ENCODE peak calls at places on chromosomes 5 and 9, in six cellular contexts. G, K, Y, D, B and X are unnamed samples.
A peak's percentile ranks its signal among the peaks of the same experiment; 100 is the strongest.

GRCh38 chr9:115106642-115107041 is 11.3 kb downstream of the TNC start:
- DNase-seq in B (no peak), Y (no peak), D (no peak), K (no peak), G (no peak), X (no peak)

GRCh38 chr9:108996653-108997052 is 16.6 kb downstream of the CTNNAL1 start:
- DNase-seq in Y (no peak), D (no peak), K (no peak), G (no peak), B (no peak), X (no peak)

GRCh38 chr9:77453857-77454647 is 194.1 kb downstream of the GNA14 start:
- DNase-seq in D (no peak), Y (no peak), K (no peak), B (no peak), G (no peak), X (no peak)

GRCh38 chr9:129263836-129264235 is 85.8 kb upstream of the IER5L start:
- DNase-seq in Y (no peak), D (no peak), K (no peak), B (no peak), G (no peak), X (no peak)

GRCh38 chr9:112601646-112602045 is 115.0 kb downstream of the KIAA1958 start:
- DNase-seq in Y (no peak), K (no peak), G (no peak), D (no peak), B (no peak), X (no peak)

GRCh38 chr9:90642570-90643539 is at the start of gene DIRAS2:
- DNase-seq in G (peak; percentile 33), B (no peak), K (no peak), D (no peak), Y (no peak), X (no peak)

GRCh38 chr5:102638912-102639652 is 116.0 kb upstream of the PAM start:
- DNase-seq in D (no peak), K (no peak), B (no peak), G (no peak), Y (no peak), X (no peak)

GRCh38 chr5:171681667-171682066 is 104.0 kb upstream of the SMIM23 start:
- DNase-seq in Y (no peak), B (no peak), G (no peak), K (no peak), D (no peak), X (no peak)

GRCh38 chr9:86021166-86021565 is 78.2 kb downstream of the GOLM1 start:
- DNase-seq in K (no peak), Y (no peak), G (no peak), B (no peak), D (no peak), X (no peak)

GRCh38 chr9:81078555-81078954 is 610.8 kb downstream of the TLE1 start:
- DNase-seq in G (no peak), Y (no peak), B (no peak), D (no peak), K (no peak), X (no peak)

GRCh38 chr5:124408738-124409453 is 337.5 kb downstream of the ZNF608 start:
- DNase-seq in B (no peak), K (no peak), D (no peak), Y (no peak), G (no peak), X (no peak)

GRCh38 chr5:60843693-60844428 is at the start of gene ELOVL7:
- DNase-seq in D (peak; percentile 59), Y (peak; percentile 58), K (peak; percentile 83), G (peak; percentile 70), B (no peak), X (peak; percentile 81)

GRCh38 chr5:5705010-5705409 is 282.5 kb downstream of the ICE1 start:
- DNase-seq in D (no peak), G (no peak), B (no peak), Y (no peak), K (no peak), X (no peak)

GRCh38 chr5:28523887-28524637 is 1485.7 kb upstream of the CDH9 start:
- DNase-seq in G (no peak), Y (no peak), K (no peak), B (no peak), D (no peak), X (no peak)

GRCh38 chr5:78331523-78332080 is 28.8 kb upstream of the SCAMP1 start:
- DNase-seq in B (no peak), D (peak; percentile 51), G (no peak), K (no peak), Y (no peak), X (no peak)

GRCh38 chr9:73137286-73137899 is 14.3 kb upstream of the ANXA1 start:
- DNase-seq in K (no peak), G (no peak), D (no peak), B (no peak), Y (no peak), X (no peak)
- TF ChIP-seq POLR2AphosphoS5 in K (no peak), G (no peak), D (no peak), B (no peak), Y (no peak), X (no peak)

DNA sequence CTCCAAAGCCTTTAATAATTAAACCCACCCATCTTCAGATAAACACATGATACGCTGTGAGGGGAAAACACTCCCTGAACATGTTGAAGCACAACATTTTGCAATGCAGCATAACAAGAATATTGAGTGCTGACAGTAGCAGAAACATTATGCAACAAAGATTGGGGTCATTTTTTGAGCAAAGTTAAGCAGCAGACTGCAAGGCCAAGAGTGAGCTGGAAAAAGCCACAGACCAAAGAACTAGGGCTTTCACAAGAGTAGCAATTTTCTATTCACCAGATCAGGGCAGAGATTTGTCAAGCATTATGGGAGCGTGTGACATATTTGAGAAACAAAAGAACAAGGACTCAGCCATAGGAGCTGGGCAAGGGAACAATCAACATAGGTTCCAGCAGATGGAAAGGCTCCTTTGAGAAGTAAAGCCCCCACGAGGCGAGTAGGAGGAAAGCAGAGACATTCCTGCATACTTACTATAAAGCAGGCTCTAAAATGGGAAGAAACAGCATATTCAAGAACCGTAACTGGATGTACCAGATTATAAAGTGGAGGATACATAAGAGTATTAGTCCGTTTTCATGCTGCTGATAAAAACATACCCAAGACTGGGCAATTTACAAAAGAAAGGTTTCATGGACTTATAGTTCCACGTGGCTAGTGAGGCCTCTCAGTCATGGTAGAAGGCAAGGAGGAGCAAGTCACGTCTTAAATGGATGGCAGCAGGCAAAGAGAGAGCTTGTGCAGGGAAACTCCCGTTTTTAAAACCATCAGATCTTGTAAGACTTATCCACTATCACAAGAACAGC is 4.8 kb upstream of the TTC23L start:
- DNase-seq in K (no peak), Y (no peak), B (no peak), D (no peak), G (peak; percentile 10), X (no peak)
- TF ChIP-seq POLR2A in K (no peak), Y (no peak), B (no peak), D (no peak), G (peak; percentile 37), X (no peak)

GRCh38 chr5:146540421-146540820 is 24.4 kb upstream of the GPR151 start:
- DNase-seq in Y (no peak), G (no peak), D (no peak), B (no peak), K (no peak), X (no peak)
- TF ChIP-seq TAF1 in Y (no peak), G (no peak), D (no peak), B (no peak), K (no peak), X (no peak)

GRCh38 chr9:72355153-72355552 is 9.9 kb downstream of the ZFAND5 start:
- DNase-seq in K (no peak), B (no peak), G (no peak), Y (no peak), D (no peak), X (no peak)
- TF ChIP-seq POLR2AphosphoS5 in K (no peak), B (peak; percentile 26), G (peak; percentile 40), Y (peak; percentile 27), D (no peak), X (no peak)

GRCh38 chr5:16540421-16540820 is 74.8 kb upstream of the ZNF622 start:
- DNase-seq in B (no peak), Y (no peak), G (no peak), D (no peak), K (no peak), X (no peak)

GRCh38 chr5:16536246-16536645 is 70.6 kb upstream of the ZNF622 start:
- DNase-seq in G (no peak), Y (no peak), D (peak; percentile 7), B (no peak), K (no peak), X (no peak)

GRCh38 chr5:16536818-16537217 is 71.2 kb upstream of the ZNF622 start:
- DNase-seq in B (no peak), Y (no peak), G (no peak), D (no peak), K (no peak), X (no peak)

GRCh38 chr5:16538001-16538400 is 72.4 kb upstream of the ZNF622 start:
- DNase-seq in G (no peak), D (no peak), B (no peak), K (no peak), Y (no peak), X (no peak)

DNA sequence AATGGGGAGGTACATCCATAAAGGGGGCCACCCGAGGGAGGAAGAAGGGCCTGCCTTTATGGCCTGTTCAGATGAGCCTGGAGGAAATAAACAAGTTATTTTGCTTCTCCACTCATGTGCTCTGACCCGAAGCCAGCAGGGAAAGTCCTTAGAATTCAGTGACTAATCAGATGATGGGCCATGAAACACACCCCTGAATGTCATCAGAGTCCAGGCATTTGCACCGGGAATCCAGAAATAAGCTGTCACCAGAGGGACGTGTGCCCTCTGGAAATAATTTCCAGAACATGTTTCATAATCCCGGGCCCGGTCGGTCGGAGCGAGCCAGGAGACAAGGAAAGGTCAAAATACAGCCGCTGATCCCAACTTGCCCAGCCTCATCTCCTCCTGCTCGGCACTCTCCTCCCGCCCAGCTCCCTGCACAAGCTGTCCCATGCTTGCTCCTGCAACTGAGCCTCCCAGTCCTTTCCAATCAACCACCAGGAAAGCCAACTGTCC is 73.6 kb upstream of the ZNF622 start:
- DNase-seq in B (no peak), Y (no peak), G (no peak), K (no peak), D (peak; percentile 57), X (no peak)
- TF ChIP-seq POLR2A in B (no peak), Y (no peak), G (no peak), K (no peak), D (no peak), X (no peak)

GRCh38 chr9:71253021-71253420 is 131.6 kb upstream of the TRPM3 start:
- DNase-seq in B (no peak), Y (no peak), K (no peak), D (no peak), G (no peak), X (no peak)
- TF ChIP-seq TAF1 in B (no peak), Y (no peak), K (no peak), D (no peak), G (no peak), X (no peak)